ENCODE peak calls at places on chromosomes 3 and 15, in four cellular contexts. D, K, R and A are unnamed samples.

GRCh38 chr3:13009132-13009945 is 63.9 kb downstream of the IQSEC1 start:
- DNase-seq in K (no peak), R (no peak), D (peak; percentile 86), A (no peak)

GRCh38 chr3:64009528-64009927 is 13.8 kb downstream of the PSMD6 start:
- DNase-seq in D (no peak), K (no peak), R (no peak), A (no peak)

GRCh38 chr15:81863157-81863556 is 182.7 kb downstream of the MEX3B start:
- DNase-seq in R (no peak), K (no peak), D (no peak), A (no peak)

GRCh38 chr3:140922634-140923033 is 19.0 kb upstream of the SLC25A36 start:
- DNase-seq in R (peak; percentile 70), D (no peak), K (no peak), A (no peak)

GRCh38 chr3:122560680-122561079 is 3.4 kb downstream of the PARP9 start:
- DNase-seq in K (peak; percentile 58), R (peak; percentile 78), D (peak; percentile 56), A (peak; percentile 39)

GRCh38 chr3:62145086-62145757 is 228.1 kb downstream of the FEZF2 start:
- DNase-seq in D (no peak), K (no peak), R (no peak), A (no peak)

GRCh38 chr3:156181509-156181908 is 61.1 kb downstream of the KCNAB1 start:
- DNase-seq in K (no peak), D (no peak), R (no peak), A (no peak)

GRCh38 chr15:71093089-71094024 is 21.9 kb upstream of the THSD4 start:
- DNase-seq in D (peak; percentile 72), K (no peak), R (no peak), A (no peak)

GRCh38 chr3:134013280-134013679 is 16.4 kb downstream of the SLCO2A1 start:
- DNase-seq in K (no peak), D (no peak), R (no peak), A (no peak)

GRCh38 chr3:111864821-111865656 is 6.0 kb downstream of the PHLDB2 start:
- DNase-seq in K (peak; percentile 9), D (no peak), R (no peak), A (no peak)

GRCh38 chr15:80068578-80068977 is 9.1 kb downstream of the ZFAND6 start:
- DNase-seq in R (no peak), D (no peak), K (no peak), A (no peak)

GRCh38 chr3:143998266-143998665 is 26.6 kb downstream of the DIPK2A start:
- DNase-seq in R (no peak), D (peak; percentile 9), K (no peak), A (no peak)

GRCh38 chr3:53493618-53493996 is 804 bp upstream of the CACNA1D start:
- DNase-seq in D (no peak), R (peak; percentile 35), K (no peak), A (no peak)

GRCh38 chr3:4741404-4742307 is 237.6 kb upstream of the BHLHE40 start:
- DNase-seq in D (peak; percentile 52), R (no peak), K (peak; percentile 45), A (no peak)

GRCh38 chr3:5187920-5188418 is 462 bp downstream of the EDEM1 start:
- DNase-seq in R (peak; percentile 62), D (peak; percentile 38), K (no peak), A (no peak)

GRCh38 chr15:43878466-43878865 is 51.7 kb downstream of the WDR76 start:
- DNase-seq in R (no peak), D (no peak), K (no peak), A (no peak)

GRCh38 chr15:57290192-57290591 is 86.1 kb upstream of the CGNL1 start:
- DNase-seq in D (no peak), K (no peak), R (no peak), A (no peak)

GRCh38 chr3:120094776-120095225 is 554 bp upstream of the GSK3B start:
- DNase-seq in K (peak; percentile 99), R (peak; percentile 99), D (peak; percentile 99), A (peak; percentile 99)

GRCh38 chr3:157922614-157923013 is 183.6 kb downstream of the SHOX2 start:
- DNase-seq in R (no peak), K (no peak), D (no peak), A (no peak)

GRCh38 chr3:170866499-170866898 is 3.5 kb downstream of the RPL22L1 start:
- DNase-seq in R (no peak), K (no peak), D (no peak), A (no peak)

GRCh38 chr3:170864525-170865208 is 5.3 kb downstream of the RPL22L1 start:
- DNase-seq in R (peak; percentile 18), D (no peak), K (no peak), A (no peak)

GRCh38 chr3:170863768-170864167 is 6.2 kb downstream of the RPL22L1 start:
- DNase-seq in R (no peak), D (no peak), K (no peak), A (no peak)

GRCh38 chr3:170867143-170867542 is 2.9 kb downstream of the RPL22L1 start:
- DNase-seq in D (no peak), K (no peak), R (no peak), A (no peak)

GRCh38 chr3:170865209-170866094 is 4.5 kb downstream of the RPL22L1 start:
- DNase-seq in D (no peak), R (no peak), K (peak; percentile 18), A (no peak)
- TF ChIP-seq POLR2AphosphoS5 in D (no peak), R (peak; percentile 61), K (peak; percentile 18), A (peak; percentile 62)

GRCh38 chr15:74128785-74129350 is 1.5 kb upstream of the ISLR2 start:
- DNase-seq in K (no peak), R (peak; percentile 65), D (no peak), A (no peak)

GRCh38 chr15:74130849-74131617 is 647 bp downstream of the ISLR2 start:
- DNase-seq in R (peak; percentile 29), K (no peak), D (no peak), A (no peak)

GRCh38 chr15:74130089-74130848 is at the start of gene ISLR2:
- DNase-seq in R (peak; percentile 65), D (no peak), K (no peak), A (no peak)

GRCh38 chr15:74127954-74128784 is 2.2 kb upstream of the ISLR2 start:
- DNase-seq in R (peak; percentile 50), D (no peak), K (no peak), A (no peak)

GRCh38 chr15:74129411-74130088 is 836 bp upstream of the ISLR2 start:
- DNase-seq in D (no peak), R (peak; percentile 74), K (no peak), A (no peak)
- TF ChIP-seq POLR2AphosphoS5 in D (no peak), R (no peak), K (no peak), A (no peak)

DNA sequence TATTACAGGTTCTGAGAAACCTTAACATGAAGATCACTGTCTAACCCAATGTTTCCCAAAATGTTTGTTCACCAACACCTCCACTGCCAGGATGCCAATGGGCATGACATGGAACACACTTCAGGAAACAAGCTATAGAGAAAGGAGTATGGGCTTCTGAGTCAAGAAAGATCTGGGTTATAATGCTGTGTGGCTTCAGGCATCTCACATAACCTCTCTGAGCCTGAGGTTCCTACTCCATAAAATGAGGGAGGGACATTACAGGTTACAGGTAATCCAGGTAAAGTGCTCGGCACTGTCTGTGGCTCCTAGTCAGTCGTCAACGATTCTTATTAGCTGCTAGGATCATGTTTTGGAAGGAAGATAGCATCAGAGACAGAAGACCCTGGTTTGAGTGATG is 126.4 kb upstream of the SMAD3 start:
- DNase-seq in D (no peak), K (no peak), R (no peak), A (no peak)
- TF ChIP-seq POLR2AphosphoS5 in D (no peak), K (no peak), R (no peak), A (no peak)

DNA sequence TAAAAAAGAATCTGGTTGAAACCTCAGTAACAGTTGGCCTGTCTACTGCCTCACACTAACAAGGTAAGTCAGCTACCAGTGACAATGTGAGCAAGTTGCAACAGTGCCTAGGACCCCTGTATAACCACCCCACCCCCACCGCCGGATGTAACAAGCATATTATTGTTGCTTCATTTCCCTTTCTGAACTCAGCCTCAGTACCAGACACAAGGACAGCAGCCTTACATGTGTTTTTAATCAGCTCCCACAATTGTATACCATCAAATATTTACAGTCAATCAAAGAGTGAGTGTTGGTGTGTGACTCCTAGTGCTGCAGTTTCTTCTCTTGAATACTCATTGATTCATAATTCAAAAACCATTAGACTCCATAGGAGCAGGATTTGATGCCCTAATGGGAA is 96.4 kb downstream of the PYDC2 start:
- DNase-seq in R (no peak), K (no peak), D (no peak), A (peak; percentile 16)
- TF ChIP-seq POLR2AphosphoS5 in R (no peak), K (no peak), D (no peak), A (no peak)

DNA sequence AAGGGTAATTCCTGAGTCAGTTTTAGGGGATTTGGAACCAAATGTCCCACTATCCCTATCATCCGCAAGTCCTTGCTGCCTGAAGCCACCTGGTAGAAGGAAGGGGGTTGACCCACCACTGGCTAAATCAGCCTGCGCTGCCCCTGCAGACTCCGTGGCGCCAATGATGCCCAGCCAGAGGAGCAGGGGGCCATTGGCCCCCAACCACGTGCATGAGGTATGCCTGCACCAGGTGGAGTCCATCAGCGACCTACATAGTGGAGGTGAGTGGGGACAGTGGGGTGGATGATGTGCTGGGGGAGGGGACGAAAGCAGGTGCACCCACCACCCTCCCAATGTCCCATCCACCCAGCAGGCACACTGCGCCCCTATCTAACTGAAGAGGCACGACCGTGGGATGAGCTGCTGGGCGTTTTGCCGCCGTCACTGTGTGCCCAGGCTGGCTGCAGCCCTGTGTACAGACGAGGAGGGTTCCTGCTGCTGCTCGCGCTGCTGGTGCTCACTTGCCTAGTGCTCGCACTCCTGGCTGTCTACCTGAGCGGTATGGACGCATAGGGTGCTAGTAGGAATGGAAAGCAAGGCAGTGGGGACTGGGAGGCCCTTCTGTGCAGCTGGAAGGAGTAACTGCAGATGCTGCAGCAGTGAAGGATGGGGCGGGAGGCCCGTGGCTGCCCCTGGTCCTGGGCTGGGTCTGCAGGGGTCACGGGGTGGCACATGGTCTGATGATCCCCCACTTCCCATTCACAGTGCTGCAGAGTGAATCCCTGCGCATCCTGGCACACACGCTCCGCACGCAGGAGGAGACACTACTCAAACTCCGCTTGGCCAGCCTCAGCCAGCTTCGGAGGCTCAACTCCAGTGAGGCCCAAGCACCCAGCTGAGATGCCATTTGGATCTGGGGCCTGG is 5.7 kb downstream of the IFRD2 start:
- DNase-seq in R (no peak), D (no peak), K (no peak), A (no peak)
- TF ChIP-seq POLR2AphosphoS5 in R (peak; percentile 29), D (no peak), K (no peak), A (peak; percentile 2)

DNA sequence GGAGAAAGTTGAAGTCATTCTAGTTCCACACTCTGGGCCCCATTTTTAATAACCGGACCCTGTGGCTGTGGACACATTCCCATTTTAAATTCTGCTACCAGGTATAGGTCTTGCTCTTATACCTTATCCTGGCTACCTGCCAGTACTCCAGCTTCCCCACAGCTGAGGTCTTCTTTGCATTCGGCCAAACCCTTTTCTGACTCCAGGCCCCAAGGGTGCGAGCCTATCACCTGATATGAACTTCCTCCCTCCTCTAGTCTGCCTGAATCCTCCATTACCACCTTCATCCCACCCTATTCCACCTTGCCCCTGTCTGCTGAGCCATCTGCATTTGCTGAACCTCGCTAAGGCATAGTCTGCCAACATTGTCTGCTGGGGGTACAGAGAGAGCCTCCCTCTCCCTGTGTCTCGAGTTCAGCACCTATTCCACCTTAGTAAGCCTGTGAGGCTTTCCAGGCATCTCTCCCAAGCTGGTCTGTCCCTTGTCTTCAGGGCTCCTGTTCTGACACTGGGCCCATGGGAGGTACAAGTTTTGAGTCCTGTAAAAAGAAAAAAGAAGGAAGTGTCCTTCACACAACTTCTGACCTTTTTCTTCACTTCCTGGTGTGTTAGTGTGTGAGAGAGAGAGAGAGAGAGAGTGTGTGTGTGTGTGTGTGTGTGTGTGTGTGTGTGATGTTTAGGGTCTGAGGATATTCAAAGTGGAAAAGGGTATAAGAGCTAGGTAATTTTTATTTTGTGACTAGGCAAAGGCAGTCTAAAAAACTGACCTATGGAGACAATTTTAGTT is 27.0 kb downstream of the PDE8A start:
- DNase-seq in R (no peak), D (no peak), K (no peak), A (no peak)
- TF ChIP-seq POLR2AphosphoS5 in R (no peak), D (no peak), K (no peak), A (no peak)